ENCODE peak calls at places on chromosomes 3 and 15, in four cellular contexts. K is endothelial cell of umbilical vein, Y is A549, R is GM12878. O is an unnamed sample.

GRCh38 chr3:11556851-11557644 is 86.7 kb downstream of the VGLL4 start:
- DNase-seq in Y (no peak), R (no peak), K (peak), O (peak)

GRCh38 chr15:90571063-90571541 is 41.4 kb downstream of the CRTC3 start:
- DNase-seq in Y (no peak), K (no peak), R (no peak), O (peak)

GRCh38 chr15:83092309-83092976 is 15.0 kb upstream of the TM6SF1 start:
- DNase-seq in K (peak), Y (no peak), R (no peak), O (peak)

GRCh38 chr3:29353807-29354206 is 72.9 kb downstream of the RBMS3 start:
- DNase-seq in K (no peak), R (no peak), Y (no peak), O (no peak)

GRCh38 chr15:47326506-47326905 is 390.8 kb upstream of the SEMA6D start:
- DNase-seq in K (no peak), R (no peak), Y (no peak), O (no peak)

GRCh38 chr3:41129731-41130130 is 69.6 kb upstream of the CTNNB1 start:
- DNase-seq in K (no peak), Y (no peak), R (no peak), O (no peak)

GRCh38 chr15:69134841-69135240 is 25.6 kb upstream of the GLCE start:
- DNase-seq in Y (no peak), R (no peak), K (no peak), O (no peak)

GRCh38 chr3:48594431-48595049 is 589 bp downstream of the COL7A1 start:
- DNase-seq in K (no peak), R (no peak), Y (no peak), O (no peak)

GRCh38 chr3:183800221-183800863 is 25.0 kb downstream of the MAP6D1 start:
- DNase-seq in Y (no peak), R (no peak), K (no peak), O (no peak)

GRCh38 chr15:55799287-55800212 is 56.6 kb upstream of the PRTG start:
- DNase-seq in Y (peak), K (peak), R (peak), O (peak)

GRCh38 chr3:103295974-103296570 is 861.3 kb downstream of the ZPLD1 start:
- DNase-seq in Y (no peak), R (no peak), K (no peak), O (peak)

GRCh38 chr15:94029495-94029894 is 201.9 kb upstream of the MCTP2 start:
- DNase-seq in R (no peak), Y (no peak), K (no peak), O (no peak)

GRCh38 chr3:14403636-14404395 is 1.4 kb downstream of the SLC6A6 start:
- DNase-seq in R (no peak), K (peak), Y (no peak), O (peak)

GRCh38 chr3:107993771-107994170 is 97.1 kb downstream of the CD47 start:
- DNase-seq in R (no peak), K (no peak), Y (no peak), O (no peak)

GRCh38 chr3:17320266-17320665 is 422.2 kb downstream of the TBC1D5 start:
- DNase-seq in R (no peak), Y (no peak), K (no peak), O (no peak)

GRCh38 chr3:54891540-54891897 is 36.3 kb downstream of the LRTM1 start:
- DNase-seq in K (no peak), Y (peak), R (no peak), O (peak)

GRCh38 chr3:124281453-124282316 is 289.8 kb upstream of the ROPN1 start:
- DNase-seq in K (peak), R (no peak), Y (peak), O (peak)

GRCh38 chr3:117788086-117788485 is 1078.5 kb downstream of the TUSC7 start:
- DNase-seq in Y (no peak), R (no peak), K (no peak), O (no peak)

GRCh38 chr3:33277193-33277882 is at the start of gene FBXL2:
- DNase-seq in Y (peak), R (no peak), K (peak), O (peak)

GRCh38 chr3:52385157-52385556 is 59.7 kb downstream of the SEMA3G start:
- DNase-seq in Y (peak), R (no peak), K (peak), O (peak)

GRCh38 chr3:78517932-78518331 is 1249.9 kb downstream of the ROBO1 start:
- DNase-seq in R (no peak), K (no peak), Y (no peak), O (no peak)

GRCh38 chr15:65374831-65375401 is 2.9 kb downstream of the IGDCC3 start:
- DNase-seq in K (no peak), R (no peak), Y (no peak), O (no peak)

DNA sequence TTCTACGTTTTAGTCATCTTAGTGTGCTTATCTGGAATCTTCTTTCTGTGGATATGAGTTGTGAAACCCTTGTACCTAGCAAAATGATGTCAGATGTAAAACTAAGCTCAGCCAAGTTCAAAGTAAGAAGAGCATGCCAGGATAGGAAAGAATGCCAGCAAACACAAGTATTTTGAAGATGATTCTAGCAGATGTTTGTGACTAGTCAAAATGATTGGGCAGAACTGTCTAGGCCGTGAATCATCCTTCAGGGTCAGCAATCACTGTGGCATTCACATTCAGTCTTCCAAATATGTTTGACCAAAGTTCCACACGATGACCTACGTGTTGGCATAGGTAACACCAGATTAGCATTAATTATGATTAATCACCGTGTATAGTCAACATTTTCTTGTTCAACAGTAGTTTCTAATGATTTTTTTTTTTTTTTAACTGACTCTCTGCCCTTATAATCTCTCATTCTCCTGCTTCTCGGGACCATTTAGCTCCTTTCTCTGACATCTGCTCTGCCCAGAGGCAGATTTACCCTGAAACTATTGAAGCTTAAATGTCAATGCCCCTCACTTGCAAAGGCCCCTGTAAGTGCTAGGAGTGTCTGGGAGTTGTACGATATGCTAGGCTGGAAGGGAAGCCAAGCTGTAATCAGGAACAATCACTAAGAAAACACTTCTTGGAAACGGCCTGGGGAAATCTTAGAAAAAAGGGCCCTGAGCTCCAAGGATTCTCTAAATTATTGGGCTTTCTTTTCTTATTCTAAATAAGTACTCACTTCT is 5.7 kb upstream of the PLOD2 start:
- DNase-seq in R (no peak), K (peak), Y (no peak), O (no peak)
- TF ChIP-seq POLR2A in R (no peak), K (no peak), Y (no peak), O (no peak)

GRCh38 chr3:194272221-194272620 is 78.9 kb downstream of the CPN2 start:
- DNase-seq in Y (no peak), R (no peak), K (no peak), O (no peak)

GRCh38 chr3:194269610-194270145 is 81.5 kb downstream of the CPN2 start:
- DNase-seq in Y (no peak), K (peak), R (no peak), O (no peak)

GRCh38 chr3:194268659-194269487 is 82.3 kb downstream of the CPN2 start:
- DNase-seq in R (no peak), Y (no peak), K (no peak), O (no peak)

GRCh38 chr3:194271459-194272035 is 79.6 kb downstream of the CPN2 start:
- DNase-seq in Y (no peak), R (no peak), K (peak), O (peak)

DNA sequence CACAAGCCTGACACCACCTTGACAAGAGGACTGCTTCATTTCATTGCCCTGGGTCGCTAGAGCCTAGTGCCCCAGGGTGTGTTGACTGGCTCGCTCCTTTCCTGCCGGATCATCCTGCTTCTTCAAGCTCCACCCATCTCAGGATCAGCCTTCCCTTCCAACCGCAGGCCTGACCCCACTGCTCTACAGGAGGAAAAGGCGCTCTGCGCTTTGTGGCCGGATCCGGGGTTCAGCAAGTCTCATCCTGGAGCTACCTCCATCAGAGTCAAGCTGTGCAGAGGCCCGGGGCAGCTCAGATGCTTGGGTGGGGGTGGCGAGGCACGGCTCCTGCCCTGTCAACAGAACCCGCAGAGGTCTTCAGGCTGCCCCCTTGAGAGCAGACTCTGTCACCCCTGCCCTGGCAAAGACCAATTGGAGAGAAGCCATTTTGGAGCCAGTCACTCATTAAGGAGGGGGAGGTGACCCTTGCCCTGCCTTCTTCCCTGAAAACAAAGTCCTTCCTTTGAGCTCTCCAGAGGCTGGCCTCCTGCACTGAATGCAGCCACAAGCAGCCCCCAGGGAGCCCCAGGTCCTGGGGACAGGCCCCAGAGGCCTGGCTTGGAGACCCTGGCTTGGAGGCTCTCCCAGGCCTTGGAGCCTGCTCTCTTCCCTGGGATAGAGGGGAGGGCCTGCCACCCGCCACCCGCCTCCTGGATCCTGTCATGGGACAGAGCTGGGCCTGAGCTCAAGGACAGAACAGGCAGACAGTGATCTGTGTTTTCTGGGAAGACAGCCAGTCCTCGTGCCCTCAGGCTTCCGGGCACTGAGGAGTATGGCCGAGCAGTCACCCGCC is 80.3 kb downstream of the CPN2 start:
- DNase-seq in K (peak), R (no peak), Y (no peak), O (peak)
- TF ChIP-seq MYC in K (no peak), R (no peak), Y (no peak), O (no peak)

GRCh38 chr3:120604784-120605183 is 8.6 kb downstream of the NDUFB4 start:
- DNase-seq in R (no peak), K (no peak), Y (no peak), O (no peak)

GRCh38 chr3:120604382-120604781 is 8.2 kb downstream of the NDUFB4 start:
- DNase-seq in Y (no peak), K (no peak), R (no peak), O (no peak)

GRCh38 chr3:120602682-120603081 is 6.5 kb downstream of the NDUFB4 start:
- DNase-seq in R (no peak), Y (no peak), K (no peak), O (no peak)

GRCh38 chr3:120599211-120599610 is 3.1 kb downstream of the NDUFB4 start:
- DNase-seq in R (no peak), K (no peak), Y (no peak), O (no peak)

DNA sequence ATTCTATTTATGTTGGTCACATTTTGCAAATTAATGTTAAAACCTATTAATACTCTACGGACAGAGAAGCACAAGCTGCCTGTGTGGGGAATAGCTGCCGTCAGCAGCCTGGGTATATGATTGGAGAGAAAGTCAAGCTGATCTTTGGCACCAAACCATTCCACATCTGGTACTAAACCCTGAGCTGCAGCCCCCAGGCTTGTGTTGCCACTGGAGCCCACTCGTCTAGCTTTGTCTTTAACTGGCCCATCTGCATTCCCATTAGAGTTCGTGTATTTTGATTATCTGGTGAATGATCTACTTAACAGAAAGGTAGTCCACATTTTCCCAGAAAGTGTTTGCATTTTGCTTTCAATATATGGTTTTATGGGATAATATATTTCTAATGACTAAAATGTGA is 5.4 kb downstream of the NDUFB4 start:
- DNase-seq in R (no peak), K (no peak), Y (no peak), O (no peak)
- TF ChIP-seq POLR2A in R (no peak), K (no peak), Y (no peak), O (no peak)

DNA sequence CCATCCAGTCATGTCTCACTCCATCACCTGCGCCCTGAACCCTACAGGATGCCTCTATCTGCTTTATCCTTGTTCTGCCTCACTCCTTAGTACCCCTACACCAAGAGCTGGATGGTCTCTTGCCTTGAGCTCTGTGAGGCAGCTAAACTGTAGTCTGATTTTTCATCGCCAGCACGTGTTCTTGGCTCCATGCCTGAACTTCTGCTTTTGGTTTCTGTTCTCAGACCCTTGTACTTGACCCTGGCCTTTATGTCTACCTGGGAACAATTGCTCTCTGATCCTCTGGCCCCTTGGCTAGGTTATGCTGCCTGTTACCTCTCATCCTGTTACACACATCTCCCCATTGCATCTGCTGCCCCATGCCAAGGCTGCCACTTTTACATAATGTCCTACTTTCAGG is 318.0 kb upstream of the LMCD1 start:
- DNase-seq in R (no peak), K (no peak), Y (no peak), O (peak)
- TF ChIP-seq MYC in R (no peak), K (no peak), Y (no peak), O (no peak)

GRCh38 chr15:66386204-66387123 is at the start of gene MAP2K1:
- DNase-seq in K (peak), R (peak), Y (peak), O (peak)
- TF ChIP-seq POLR2A in K (peak), R (peak), Y (peak), O (peak)

DNA sequence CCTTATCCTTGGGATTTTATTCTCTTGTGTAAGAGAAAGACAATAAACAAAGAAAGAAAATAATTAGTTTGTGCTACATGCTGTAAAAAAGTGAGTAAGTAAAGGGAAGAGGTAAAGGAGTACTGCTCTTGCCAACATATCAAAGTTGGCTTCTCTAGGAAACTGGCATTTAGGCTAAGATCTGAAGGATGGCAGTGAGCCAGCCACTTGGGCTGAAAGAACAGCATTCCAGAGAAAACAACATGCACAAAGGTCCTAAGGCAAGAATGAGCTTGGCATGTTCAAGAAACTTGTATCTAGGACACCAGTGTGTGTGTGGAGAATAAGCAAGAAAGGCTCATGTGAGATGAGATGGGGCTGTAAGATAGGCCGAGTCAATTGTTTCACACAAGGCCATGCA is 245.5 kb upstream of the MANF start:
- DNase-seq in Y (no peak), K (no peak), R (no peak), O (no peak)
- TF ChIP-seq MYC in Y (no peak), K (no peak), R (no peak), O (no peak)

O was measured in NB4.